ENCODE peak calls at places on chromosomes 13 and 19, in nine cellular contexts. One of them, this sample, is unnamed.
A peak's percentile ranks its signal among the peaks of the same experiment; 100 is the strongest.

GRCh38 chr19:17294051-17294891 is 9.0 kb downstream of the ABHD8 start:
- DNase-seq in stimulated activated CD4-positive, alpha-beta T cell treated with anti-CD3 and anti-CD28 coated beads, TNF-alpha, amount 100 ng/mL, for 1 hour: peak; percentile 46
- DNase-seq in Ammon's horn: no peak
- DNase-seq in body of pancreas: no peak
- DNase-seq in GM13977: peak; percentile 53
- DNase-seq in AG04449: no peak
- DNase-seq in NCI-H2171: no peak
- DNase-seq in lower lobe of right lung: peak; percentile 62
- DNase-seq in left cardiac atrium: no peak
- DNase-seq in this sample: peak; percentile 72

GRCh38 chr19:58516964-58517833 is 2.4 kb downstream of the ZBTB45 start:
- DNase-seq in stimulated activated CD4-positive, alpha-beta T cell treated with anti-CD3 and anti-CD28 coated beads, TNF-alpha, amount 100 ng/mL, for 1 hour: no peak
- DNase-seq in Ammon's horn: no peak
- DNase-seq in body of pancreas: no peak
- DNase-seq in GM13977: no peak
- DNase-seq in AG04449: no peak
- DNase-seq in NCI-H2171: no peak
- DNase-seq in lower lobe of right lung: peak; percentile 50
- DNase-seq in left cardiac atrium: no peak
- DNase-seq in this sample: peak; percentile 39

GRCh38 chr13:67416047-67416925 is 186.2 kb upstream of the PCDH9 start:
- DNase-seq in stimulated activated CD4-positive, alpha-beta T cell treated with anti-CD3 and anti-CD28 coated beads, TNF-alpha, amount 100 ng/mL, for 1 hour: no peak
- DNase-seq in Ammon's horn: no peak
- DNase-seq in body of pancreas: peak; percentile 16
- DNase-seq in GM13977: no peak
- DNase-seq in AG04449: no peak
- DNase-seq in NCI-H2171: no peak
- DNase-seq in lower lobe of right lung: peak; percentile 54
- DNase-seq in left cardiac atrium: no peak
- DNase-seq in this sample: peak; percentile 10

GRCh38 chr19:17575871-17576757 is 20.7 kb downstream of the COLGALT1 start:
- DNase-seq in stimulated activated CD4-positive, alpha-beta T cell treated with anti-CD3 and anti-CD28 coated beads, TNF-alpha, amount 100 ng/mL, for 1 hour: no peak
- DNase-seq in Ammon's horn: no peak
- DNase-seq in body of pancreas: no peak
- DNase-seq in GM13977: no peak
- DNase-seq in AG04449: no peak
- DNase-seq in NCI-H2171: no peak
- DNase-seq in lower lobe of right lung: no peak
- DNase-seq in left cardiac atrium: no peak
- DNase-seq in this sample: no peak

GRCh38 chr19:52613299-52613906 is 24.8 kb downstream of the ZNF83 start:
- DNase-seq in stimulated activated CD4-positive, alpha-beta T cell treated with anti-CD3 and anti-CD28 coated beads, TNF-alpha, amount 100 ng/mL, for 1 hour: no peak
- DNase-seq in Ammon's horn: no peak
- DNase-seq in body of pancreas: no peak
- DNase-seq in GM13977: no peak
- DNase-seq in AG04449: no peak
- DNase-seq in NCI-H2171: no peak
- DNase-seq in lower lobe of right lung: no peak
- DNase-seq in left cardiac atrium: no peak
- DNase-seq in this sample: no peak

GRCh38 chr13:94389544-94390351 is 89.7 kb downstream of the DCT start:
- DNase-seq in stimulated activated CD4-positive, alpha-beta T cell treated with anti-CD3 and anti-CD28 coated beads, TNF-alpha, amount 100 ng/mL, for 1 hour: no peak
- DNase-seq in Ammon's horn: no peak
- DNase-seq in body of pancreas: no peak
- DNase-seq in GM13977: no peak
- DNase-seq in AG04449: no peak
- DNase-seq in NCI-H2171: no peak
- DNase-seq in lower lobe of right lung: no peak
- DNase-seq in left cardiac atrium: no peak
- DNase-seq in this sample: no peak

GRCh38 chr19:39941615-39942507 is 7.4 kb upstream of the FCGBP start:
- DNase-seq in stimulated activated CD4-positive, alpha-beta T cell treated with anti-CD3 and anti-CD28 coated beads, TNF-alpha, amount 100 ng/mL, for 1 hour: no peak
- DNase-seq in Ammon's horn: peak; percentile 65
- DNase-seq in body of pancreas: no peak
- DNase-seq in GM13977: peak; percentile 50
- DNase-seq in AG04449: peak; percentile 12
- DNase-seq in NCI-H2171: no peak
- DNase-seq in lower lobe of right lung: no peak
- DNase-seq in left cardiac atrium: no peak
- DNase-seq in this sample: peak; percentile 53

GRCh38 chr13:110312669-110313031 is 5.6 kb downstream of the COL4A2 start:
- DNase-seq in stimulated activated CD4-positive, alpha-beta T cell treated with anti-CD3 and anti-CD28 coated beads, TNF-alpha, amount 100 ng/mL, for 1 hour: no peak
- DNase-seq in Ammon's horn: no peak
- DNase-seq in body of pancreas: no peak
- DNase-seq in GM13977: no peak
- DNase-seq in AG04449: peak; percentile 80
- DNase-seq in NCI-H2171: no peak
- DNase-seq in lower lobe of right lung: no peak
- DNase-seq in left cardiac atrium: no peak
- DNase-seq in this sample: no peak

GRCh38 chr13:75173457-75174356 is 308.3 kb downstream of the TBC1D4 start:
- DNase-seq in stimulated activated CD4-positive, alpha-beta T cell treated with anti-CD3 and anti-CD28 coated beads, TNF-alpha, amount 100 ng/mL, for 1 hour: no peak
- DNase-seq in Ammon's horn: no peak
- DNase-seq in body of pancreas: no peak
- DNase-seq in GM13977: no peak
- DNase-seq in AG04449: no peak
- DNase-seq in NCI-H2171: no peak
- DNase-seq in lower lobe of right lung: no peak
- DNase-seq in left cardiac atrium: no peak
- DNase-seq in this sample: no peak

GRCh38 chr13:100176781-100177389 is 88.0 kb downstream of the PCCA start:
- DNase-seq in stimulated activated CD4-positive, alpha-beta T cell treated with anti-CD3 and anti-CD28 coated beads, TNF-alpha, amount 100 ng/mL, for 1 hour: no peak
- DNase-seq in Ammon's horn: no peak
- DNase-seq in body of pancreas: no peak
- DNase-seq in GM13977: no peak
- DNase-seq in AG04449: no peak
- DNase-seq in NCI-H2171: peak; percentile 53
- DNase-seq in lower lobe of right lung: no peak
- DNase-seq in left cardiac atrium: no peak
- DNase-seq in this sample: no peak

GRCh38 chr13:35785563-35786327 is 309.3 kb upstream of the MAB21L1 start:
- DNase-seq in stimulated activated CD4-positive, alpha-beta T cell treated with anti-CD3 and anti-CD28 coated beads, TNF-alpha, amount 100 ng/mL, for 1 hour: no peak
- DNase-seq in Ammon's horn: peak; percentile 51
- DNase-seq in body of pancreas: no peak
- DNase-seq in GM13977: no peak
- DNase-seq in AG04449: no peak
- DNase-seq in NCI-H2171: no peak
- DNase-seq in lower lobe of right lung: no peak
- DNase-seq in left cardiac atrium: no peak
- DNase-seq in this sample: no peak

GRCh38 chr13:66506979-66507378 is 723.2 kb downstream of the PCDH9 start:
- DNase-seq in stimulated activated CD4-positive, alpha-beta T cell treated with anti-CD3 and anti-CD28 coated beads, TNF-alpha, amount 100 ng/mL, for 1 hour: no peak
- DNase-seq in Ammon's horn: no peak
- DNase-seq in body of pancreas: no peak
- DNase-seq in GM13977: no peak
- DNase-seq in AG04449: no peak
- DNase-seq in NCI-H2171: no peak
- DNase-seq in lower lobe of right lung: no peak
- DNase-seq in left cardiac atrium: no peak
- DNase-seq in this sample: no peak

GRCh38 chr19:53467138-53467502 is 413 bp upstream of the ZNF813 start:
- DNase-seq in stimulated activated CD4-positive, alpha-beta T cell treated with anti-CD3 and anti-CD28 coated beads, TNF-alpha, amount 100 ng/mL, for 1 hour: no peak
- DNase-seq in Ammon's horn: no peak
- DNase-seq in body of pancreas: no peak
- DNase-seq in GM13977: peak; percentile 24
- DNase-seq in AG04449: no peak
- DNase-seq in NCI-H2171: no peak
- DNase-seq in lower lobe of right lung: peak; percentile 54
- DNase-seq in left cardiac atrium: peak; percentile 35
- DNase-seq in this sample: peak; percentile 53

GRCh38 chr13:98305670-98306069 is 128.6 kb upstream of the RNF113B start:
- DNase-seq in stimulated activated CD4-positive, alpha-beta T cell treated with anti-CD3 and anti-CD28 coated beads, TNF-alpha, amount 100 ng/mL, for 1 hour: no peak
- DNase-seq in Ammon's horn: no peak
- DNase-seq in body of pancreas: no peak
- DNase-seq in GM13977: no peak
- DNase-seq in AG04449: no peak
- DNase-seq in NCI-H2171: no peak
- DNase-seq in lower lobe of right lung: no peak
- DNase-seq in left cardiac atrium: no peak
- DNase-seq in this sample: no peak

This sample was measured in mucosa of descending colon.